ENCODE peak calls at places on chromosomes 1 and 21, in five cellular contexts. One of them, this sample, is unnamed.

GRCh38 chr1:37533317-37534093 is 18.9 kb upstream of the MEAF6 start:
- DNase-seq in PC-9: no peak
- DNase-seq in GM23338: no peak
- DNase-seq in foreskin fibroblast: no peak
- DNase-seq in heart right ventricle: no peak
- DNase-seq in this sample: no peak

GRCh38 chr1:186094170-186094569 is 280.9 kb downstream of the TPR start:
- DNase-seq in PC-9: no peak
- DNase-seq in GM23338: no peak
- DNase-seq in foreskin fibroblast: peak; percentile 66
- DNase-seq in heart right ventricle: no peak
- DNase-seq in this sample: no peak

GRCh38 chr1:47680815-47681475 is 243.1 kb downstream of the FOXD2 start:
- DNase-seq in PC-9: no peak
- DNase-seq in GM23338: no peak
- DNase-seq in foreskin fibroblast: no peak
- DNase-seq in heart right ventricle: no peak
- DNase-seq in this sample: no peak

GRCh38 chr1:26724938-26725337 is 29.1 kb downstream of the ARID1A start:
- DNase-seq in PC-9: no peak
- DNase-seq in GM23338: peak; percentile 85
- DNase-seq in foreskin fibroblast: no peak
- DNase-seq in heart right ventricle: no peak
- DNase-seq in this sample: no peak

GRCh38 chr1:6588128-6588892 is 8.5 kb downstream of the ZBTB48 start:
- DNase-seq in PC-9: no peak
- DNase-seq in GM23338: no peak
- DNase-seq in foreskin fibroblast: no peak
- DNase-seq in heart right ventricle: no peak
- DNase-seq in this sample: no peak

GRCh38 chr1:112172294-112172882 is 182.9 kb upstream of the KCND3 start:
- DNase-seq in PC-9: peak; percentile 19
- DNase-seq in GM23338: peak; percentile 86
- DNase-seq in foreskin fibroblast: peak; percentile 67
- DNase-seq in heart right ventricle: no peak
- DNase-seq in this sample: peak; percentile 40

GRCh38 chr1:245404527-245404926 is 249.7 kb downstream of the KIF26B start:
- DNase-seq in PC-9: no peak
- DNase-seq in GM23338: no peak
- DNase-seq in foreskin fibroblast: no peak
- DNase-seq in heart right ventricle: no peak
- DNase-seq in this sample: no peak

GRCh38 chr1:17569200-17570139 is 30.0 kb downstream of the ARHGEF10L start:
- DNase-seq in PC-9: peak; percentile 82
- DNase-seq in GM23338: no peak
- DNase-seq in foreskin fibroblast: peak; percentile 90
- DNase-seq in heart right ventricle: peak; percentile 76
- DNase-seq in this sample: no peak

GRCh38 chr21:26124421-26124833 is 46.1 kb downstream of the APP start:
- DNase-seq in PC-9: peak; percentile 7
- DNase-seq in GM23338: no peak
- DNase-seq in foreskin fibroblast: peak; percentile 20
- DNase-seq in heart right ventricle: no peak
- DNase-seq in this sample: peak; percentile 76

GRCh38 chr1:114278911-114279310 is 125.2 kb upstream of the SYT6 start:
- DNase-seq in PC-9: no peak
- DNase-seq in GM23338: no peak
- DNase-seq in foreskin fibroblast: no peak
- DNase-seq in heart right ventricle: no peak
- DNase-seq in this sample: no peak

GRCh38 chr21:16455978-16456377 is 726.2 kb downstream of the USP25 start:
- DNase-seq in PC-9: no peak
- DNase-seq in GM23338: peak; percentile 4
- DNase-seq in foreskin fibroblast: no peak
- DNase-seq in heart right ventricle: no peak
- DNase-seq in this sample: no peak

GRCh38 chr1:201876148-201876547 is 12.6 kb upstream of the SHISA4 start:
- DNase-seq in PC-9: no peak
- DNase-seq in GM23338: no peak
- DNase-seq in foreskin fibroblast: peak; percentile 64
- DNase-seq in heart right ventricle: no peak
- DNase-seq in this sample: no peak

GRCh38 chr1:15526021-15526489 is 593 bp upstream of the DNAJC16 start:
- DNase-seq in PC-9: no peak
- DNase-seq in GM23338: peak; percentile 45
- DNase-seq in foreskin fibroblast: no peak
- DNase-seq in heart right ventricle: no peak
- DNase-seq in this sample: no peak

GRCh38 chr1:70318191-70318590 is 36.3 kb downstream of the ANKRD13C start:
- DNase-seq in PC-9: no peak
- DNase-seq in GM23338: no peak
- DNase-seq in foreskin fibroblast: no peak
- DNase-seq in heart right ventricle: no peak
- DNase-seq in this sample: no peak

GRCh38 chr1:223483511-223483910 is 90.3 kb downstream of the CCDC185 start:
- DNase-seq in PC-9: no peak
- DNase-seq in GM23338: no peak
- DNase-seq in foreskin fibroblast: no peak
- DNase-seq in heart right ventricle: no peak
- DNase-seq in this sample: no peak

GRCh38 chr1:223489439-223489838 is 96.2 kb downstream of the CCDC185 start:
- DNase-seq in PC-9: no peak
- DNase-seq in GM23338: no peak
- DNase-seq in foreskin fibroblast: no peak
- DNase-seq in heart right ventricle: no peak
- DNase-seq in this sample: no peak

GRCh38 chr1:223482766-223483165 is 89.6 kb downstream of the CCDC185 start:
- DNase-seq in PC-9: no peak
- DNase-seq in GM23338: no peak
- DNase-seq in foreskin fibroblast: no peak
- DNase-seq in heart right ventricle: no peak
- DNase-seq in this sample: no peak

GRCh38 chr1:223487514-223488259 is 94.5 kb downstream of the CCDC185 start:
- DNase-seq in PC-9: no peak
- DNase-seq in GM23338: peak; percentile 36
- DNase-seq in foreskin fibroblast: no peak
- DNase-seq in heart right ventricle: no peak
- DNase-seq in this sample: no peak

DNA sequence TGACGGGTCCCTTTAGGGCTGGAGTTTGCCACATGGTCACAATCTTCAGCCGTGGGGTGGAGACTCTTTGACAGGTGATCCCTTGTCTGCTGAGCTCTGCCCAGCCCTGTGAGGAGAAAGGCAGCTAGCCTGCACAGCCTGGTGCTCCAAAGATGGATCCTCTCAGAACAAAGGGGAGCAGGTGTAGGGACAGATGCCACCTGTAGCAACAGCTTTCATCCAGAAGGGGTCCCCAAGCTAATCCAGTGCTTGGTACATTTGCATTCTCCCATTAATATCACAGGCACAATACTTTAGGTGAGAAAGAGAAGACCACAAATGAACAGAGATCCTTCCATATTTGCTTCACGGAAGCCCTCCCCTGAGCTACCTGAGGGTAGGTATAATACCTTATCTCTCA is 93.2 kb downstream of the CCDC185 start:
- DNase-seq in PC-9: no peak
- DNase-seq in GM23338: peak; percentile 32
- DNase-seq in foreskin fibroblast: no peak
- DNase-seq in heart right ventricle: no peak
- DNase-seq in this sample: no peak
- TF ChIP-seq CTCF in PC-9: peak; percentile 47
- TF ChIP-seq CTCF in GM23338: peak; percentile 42
- TF ChIP-seq CTCF in foreskin fibroblast: no peak
- TF ChIP-seq CTCF in heart right ventricle: no peak
- TF ChIP-seq CTCF in this sample: peak; percentile 30

GRCh38 chr21:41362605-41363369 is 960 bp downstream of the MX2 start:
- DNase-seq in PC-9: no peak
- DNase-seq in GM23338: no peak
- DNase-seq in foreskin fibroblast: no peak
- DNase-seq in heart right ventricle: no peak
- DNase-seq in this sample: no peak
- H3K4me3 ChIP-seq in PC-9: no peak overlapping the region
- H3K4me3 ChIP-seq in GM23338: no peak overlapping the region
- H3K4me3 ChIP-seq in foreskin fibroblast: peak overlapping the region; percentile 67
- H3K4me3 ChIP-seq in heart right ventricle: peak overlapping the region; percentile 65
- H3K4me3 ChIP-seq in this sample: no peak overlapping the region

GRCh38 chr1:237851209-237851845 is 39.4 kb downstream of the ZP4 start:
- DNase-seq in PC-9: peak; percentile 15
- DNase-seq in GM23338: peak; percentile 91
- DNase-seq in foreskin fibroblast: no peak
- DNase-seq in heart right ventricle: no peak
- DNase-seq in this sample: no peak
- TF ChIP-seq CTCF in PC-9: peak; percentile 67
- TF ChIP-seq CTCF in GM23338: peak; percentile 94
- TF ChIP-seq CTCF in foreskin fibroblast: no peak
- TF ChIP-seq CTCF in heart right ventricle: peak; percentile 33
- TF ChIP-seq CTCF in this sample: peak; percentile 82

GRCh38 chr1:35885961-35886558 is 3.1 kb downstream of the AGO1 start:
- DNase-seq in PC-9: no peak
- DNase-seq in GM23338: peak; percentile 99
- DNase-seq in foreskin fibroblast: peak; percentile 8
- DNase-seq in heart right ventricle: no peak
- DNase-seq in this sample: no peak
- H3K4me3 ChIP-seq in PC-9: no peak overlapping the region
- H3K4me3 ChIP-seq in GM23338: peak overlapping the region; percentile 98
- H3K4me3 ChIP-seq in foreskin fibroblast: no peak overlapping the region
- H3K4me3 ChIP-seq in heart right ventricle: no peak overlapping the region
- H3K4me3 ChIP-seq in this sample: no peak overlapping the region

DNA sequence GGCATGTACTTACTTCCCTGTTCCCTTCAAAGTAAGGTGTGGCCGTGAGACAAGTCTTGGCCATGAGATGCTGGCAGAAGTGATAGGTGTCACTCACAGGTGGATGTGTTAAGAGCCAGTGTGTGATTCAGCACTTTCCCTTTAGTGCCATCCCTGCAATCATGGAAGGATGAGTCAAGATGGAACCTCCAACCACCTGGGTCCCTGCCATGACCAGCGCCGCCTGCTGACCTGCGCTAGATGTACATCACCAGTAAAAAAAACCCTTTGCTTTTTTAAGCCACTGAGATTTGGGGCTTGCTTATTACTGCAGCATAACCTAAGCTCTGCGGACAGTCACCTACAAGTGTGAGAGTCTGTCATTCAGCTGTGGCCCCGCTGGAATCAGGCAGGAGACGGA is 71.7 kb downstream of the TOMM20 start:
- DNase-seq in PC-9: no peak
- DNase-seq in GM23338: no peak
- DNase-seq in foreskin fibroblast: no peak
- DNase-seq in heart right ventricle: no peak
- DNase-seq in this sample: no peak
- TF ChIP-seq CTCF in PC-9: no peak
- TF ChIP-seq CTCF in GM23338: peak; percentile 31
- TF ChIP-seq CTCF in foreskin fibroblast: no peak
- TF ChIP-seq CTCF in heart right ventricle: no peak
- TF ChIP-seq CTCF in this sample: no peak

GRCh38 chr1:209074575-209075250 is 508.8 kb upstream of the CAMK1G start:
- DNase-seq in PC-9: no peak
- DNase-seq in GM23338: no peak
- DNase-seq in foreskin fibroblast: no peak
- DNase-seq in heart right ventricle: no peak
- DNase-seq in this sample: no peak

GRCh38 chr1:209076688-209077087 is 506.8 kb upstream of the CAMK1G start:
- DNase-seq in PC-9: no peak
- DNase-seq in GM23338: peak; percentile 74
- DNase-seq in foreskin fibroblast: no peak
- DNase-seq in heart right ventricle: no peak
- DNase-seq in this sample: no peak

GRCh38 chr1:209080170-209080781 is 503.2 kb upstream of the CAMK1G start:
- DNase-seq in PC-9: peak; percentile 35
- DNase-seq in GM23338: no peak
- DNase-seq in foreskin fibroblast: peak; percentile 36
- DNase-seq in heart right ventricle: no peak
- DNase-seq in this sample: no peak
- H3K4me3 ChIP-seq in PC-9: no peak overlapping the region
- H3K4me3 ChIP-seq in GM23338: no peak overlapping the region
- H3K4me3 ChIP-seq in foreskin fibroblast: no peak overlapping the region
- H3K4me3 ChIP-seq in heart right ventricle: no peak overlapping the region
- H3K4me3 ChIP-seq in this sample: no peak overlapping the region

DNA sequence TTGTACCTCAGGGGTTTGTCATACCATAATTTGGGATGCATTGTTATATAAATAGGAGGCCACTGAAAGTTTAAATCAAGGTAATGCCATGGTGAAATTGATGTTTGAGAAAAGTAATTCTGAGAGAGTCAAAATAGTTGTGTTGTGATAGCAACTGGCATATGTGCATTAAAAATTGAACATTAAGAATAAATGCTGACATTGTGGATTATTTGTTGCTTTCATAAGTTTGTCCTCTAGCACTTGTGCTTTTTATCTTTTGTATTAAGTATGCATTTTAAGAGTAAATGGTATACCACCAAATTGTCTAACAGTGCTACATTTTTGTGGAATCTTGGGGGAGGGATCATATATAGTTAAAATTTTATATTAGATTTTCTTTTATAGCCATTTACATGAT is 275.9 kb upstream of the CACYBP start:
- DNase-seq in PC-9: no peak
- DNase-seq in GM23338: no peak
- DNase-seq in foreskin fibroblast: no peak
- DNase-seq in heart right ventricle: no peak
- DNase-seq in this sample: no peak
- TF ChIP-seq CTCF in PC-9: no peak
- TF ChIP-seq CTCF in GM23338: no peak
- TF ChIP-seq CTCF in foreskin fibroblast: no peak
- TF ChIP-seq CTCF in heart right ventricle: no peak
- TF ChIP-seq CTCF in this sample: no peak